ENCODE peak calls at places on chromosome 10, in seven cellular contexts. M is IMR-90, F is neuronal stem cell, W is H1, Q is mesendoderm, J is H9, K is trophoblast cell. N is an unnamed sample.

GRCh38 chr10:49268185-49268584 is 30.8 kb upstream of the C10orf71 start:
- DNase-seq in M (no peak), F (no peak), W (no peak), Q (no peak), K (no peak), J (no peak), N (no peak)

GRCh38 chr10:104080762-104081161 is 4.9 kb downstream of the COL17A1 start:
- DNase-seq in M (peak; percentile 26), Q (peak; percentile 52), F (peak; percentile 47), W (no peak), J (no peak), K (peak; percentile 40), N (peak; percentile 12)

GRCh38 chr10:15472008-15472407 is 100.9 kb upstream of the FAM171A1 start:
- DNase-seq in Q (no peak), F (no peak), M (no peak), J (no peak), K (no peak), W (no peak), N (peak; percentile 44)

GRCh38 chr10:132223156-132223590 is 36.4 kb downstream of the DPYSL4 start:
- DNase-seq in Q (peak; percentile 93), W (peak; percentile 86), M (peak; percentile 71), F (peak; percentile 62), J (peak; percentile 94), K (peak; percentile 84), N (peak; percentile 72)

GRCh38 chr10:17123062-17123661 is 6.4 kb downstream of the CUBN start:
- DNase-seq in M (peak; percentile 86), Q (no peak), F (no peak), J (no peak), W (no peak), K (no peak), N (peak; percentile 73)

GRCh38 chr10:17181751-17182150 is 19.7 kb downstream of the TRDMT1 start:
- DNase-seq in M (no peak), J (no peak), W (no peak), F (no peak), K (no peak), Q (peak; percentile 19), N (peak; percentile 42)

GRCh38 chr10:71773221-71773971 is at the start of gene VSIR:
- DNase-seq in W (peak; percentile 95), M (peak; percentile 71), F (peak; percentile 81), J (peak; percentile 76), Q (peak; percentile 71), K (peak; percentile 95), N (peak; percentile 78)

GRCh38 chr10:121579656-121580055 is 18.6 kb downstream of the FGFR2 start:
- DNase-seq in J (peak; percentile 53), Q (peak; percentile 87), W (no peak), M (no peak), F (no peak), K (peak; percentile 77), N (no peak)

GRCh38 chr10:46048152-46048551 is 2.1 kb upstream of the MSMB start:
- DNase-seq in F (no peak), M (no peak), J (no peak), K (peak; percentile 87), W (no peak), Q (peak; percentile 88), N (no peak)

GRCh38 chr10:325282-325681 is 190.0 kb downstream of the ZMYND11 start:
- DNase-seq in K (no peak), F (no peak), W (no peak), M (no peak), Q (no peak), J (no peak), N (no peak)

GRCh38 chr10:122515588-122516231 is 44.8 kb upstream of the DMBT1 start:
- DNase-seq in Q (no peak), F (no peak), K (no peak), W (no peak), M (peak; percentile 35), J (no peak), N (no peak)

GRCh38 chr10:500876-501275 is 188.6 kb downstream of the DIP2C start:
- DNase-seq in Q (no peak), K (no peak), W (no peak), J (no peak), M (peak; percentile 59), F (no peak), N (no peak)

GRCh38 chr10:110421512-110422138 is 76.1 kb upstream of the DUSP5 start:
- DNase-seq in M (no peak), J (no peak), W (no peak), K (no peak), Q (no peak), F (no peak), N (no peak)

GRCh38 chr10:114822771-114823463 is 1.3 kb downstream of the FHIP2A start:
- DNase-seq in Q (no peak), J (no peak), K (peak; percentile 95), W (no peak), M (peak; percentile 74), F (no peak), N (peak; percentile 77)

GRCh38 chr10:77970869-77971803 is 44.6 kb upstream of the DLG5 start:
- DNase-seq in F (peak; percentile 14), Q (peak; percentile 95), W (no peak), K (peak; percentile 36), M (peak; percentile 98), J (no peak), N (peak; percentile 98)

GRCh38 chr10:97494863-97495506 is 3.2 kb downstream of the MMS19 start:
- DNase-seq in J (peak; percentile 71), M (peak; percentile 49), K (no peak), W (no peak), Q (peak; percentile 70), F (no peak), N (peak; percentile 59)

GRCh38 chr10:74011762-74012161 is 13.8 kb downstream of the VCL start:
- DNase-seq in J (no peak), M (peak; percentile 89), W (no peak), Q (no peak), F (no peak), K (peak; percentile 17), N (peak; percentile 89)

GRCh38 chr10:77251297-77252013 is 386.2 kb downstream of the KCNMA1 start:
- DNase-seq in M (peak; percentile 62), Q (peak; percentile 70), J (peak; percentile 37), K (peak; percentile 41), F (peak; percentile 26), W (no peak), N (peak; percentile 64)

GRCh38 chr10:106500585-106501525 is 663.7 kb downstream of the SORCS1 start:
- DNase-seq in Q (peak; percentile 20), J (no peak), K (no peak), W (no peak), M (peak; percentile 21), F (no peak), N (no peak)

GRCh38 chr10:49556723-49557122 is 17.8 kb upstream of the ERCC6 start:
- DNase-seq in M (peak; percentile 15), W (no peak), Q (no peak), J (no peak), F (no peak), K (peak; percentile 39), N (no peak)

GRCh38 chr10:116787893-116788665 is 45.7 kb upstream of the HSPA12A start:
- DNase-seq in J (peak; percentile 89), W (peak; percentile 98), F (peak; percentile 77), Q (peak; percentile 81), M (peak; percentile 69), K (peak; percentile 67), N (peak; percentile 61)

GRCh38 chr10:33204049-33204448 is 130.4 kb downstream of the NRP1 start:
- DNase-seq in W (no peak), J (no peak), K (no peak), Q (no peak), F (no peak), M (no peak), N (no peak)

GRCh38 chr10:80599424-80599847 is 61.7 kb downstream of the SH2D4B start:
- DNase-seq in M (peak; percentile 22), F (peak; percentile 63), Q (peak; percentile 95), W (peak; percentile 79), J (peak; percentile 87), K (peak; percentile 70), N (peak; percentile 50)

GRCh38 chr10:129967579-129968019 is 3.5 kb upstream of the EBF3 start:
- DNase-seq in F (no peak), W (peak; percentile 54), K (no peak), J (no peak), M (no peak), Q (no peak), N (no peak)

GRCh38 chr10:110141747-110142625 is 65.4 kb upstream of the MXI1 start:
- DNase-seq in J (no peak), F (no peak), Q (no peak), W (no peak), K (no peak), M (no peak), N (no peak)

GRCh38 chr10:63407136-63407662 is 58.6 kb downstream of the JMJD1C start:
- DNase-seq in F (no peak), J (no peak), W (no peak), K (no peak), M (no peak), Q (no peak), N (no peak)

GRCh38 chr10:63412304-63412703 is 53.5 kb downstream of the JMJD1C start:
- DNase-seq in M (no peak), J (no peak), F (no peak), Q (no peak), W (no peak), K (no peak), N (no peak)

GRCh38 chr10:63409465-63410027 is 56.2 kb downstream of the JMJD1C start:
- DNase-seq in J (no peak), K (no peak), M (peak; percentile 74), W (no peak), F (no peak), Q (peak; percentile 66), N (peak; percentile 68)

GRCh38 chr10:63413429-63413828 is 52.3 kb downstream of the JMJD1C start:
- DNase-seq in J (no peak), F (no peak), Q (no peak), K (peak; percentile 57), M (no peak), W (no peak), N (no peak)

DNA sequence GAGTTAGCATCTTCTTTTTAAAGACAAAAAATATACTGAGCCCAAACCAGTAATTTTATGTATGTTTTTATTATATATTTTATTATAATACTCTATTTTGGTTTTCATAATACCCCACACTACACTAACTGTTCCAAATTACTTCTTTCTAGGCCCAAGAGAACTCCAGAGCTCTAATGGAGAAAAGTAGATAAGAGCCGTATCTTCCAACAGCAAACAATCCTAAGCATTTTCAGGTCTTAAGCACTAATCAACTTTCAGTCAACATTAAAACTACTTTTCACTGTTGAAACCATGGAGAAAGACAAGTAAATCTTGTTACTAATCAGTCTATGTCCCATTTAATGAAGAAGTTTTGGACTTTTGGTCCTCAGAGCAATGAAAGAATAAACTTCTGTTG is 55.1 kb downstream of the JMJD1C start:
- DNase-seq in F (no peak), W (no peak), K (no peak), Q (peak; percentile 30), M (no peak), J (no peak), N (no peak)
- H2BK5ac ChIP-seq in F (no peak overlapping the region), W (no peak overlapping the region), K (no peak overlapping the region), Q (no peak overlapping the region), M (peak overlapping the region; percentile 63), J (no peak overlapping the region), N (no peak overlapping the region)

GRCh38 chr10:31912898-31913847 is 15.5 kb downstream of the ARHGAP12 start:
- DNase-seq in K (peak; percentile 14), M (peak; percentile 41), J (no peak), Q (no peak), F (no peak), W (no peak), N (peak; percentile 41)
- H2BK5ac ChIP-seq in K (no peak overlapping the region), M (peak overlapping the region; percentile 63), J (no peak overlapping the region), Q (no peak overlapping the region), F (no peak overlapping the region), W (no peak overlapping the region), N (no peak overlapping the region)

GRCh38 chr10:108812296-108812695 is 1111.0 kb downstream of the XPNPEP1 start:
- DNase-seq in F (no peak), K (no peak), M (no peak), Q (no peak), W (no peak), J (no peak), N (peak; percentile 36)
- H2BK5ac ChIP-seq in F (no peak overlapping the region), K (no peak overlapping the region), M (no peak overlapping the region), Q (no peak overlapping the region), W (no peak overlapping the region), J (no peak overlapping the region), N (no peak overlapping the region)

GRCh38 chr10:3830946-3831345 is 45.9 kb upstream of the KLF6 start:
- DNase-seq in W (no peak), M (no peak), F (no peak), K (peak; percentile 66), Q (peak; percentile 84), J (no peak), N (peak; percentile 68)
- H2BK5ac ChIP-seq in W (no peak overlapping the region), M (peak overlapping the region; percentile 57), F (no peak overlapping the region), K (no peak overlapping the region), Q (no peak overlapping the region), J (no peak overlapping the region), N (no peak overlapping the region)